ENCODE peak calls at places on chromosomes 1 and 21, in ten cellular contexts. F, O, J, M, K, Q, H, U, X and P are unnamed samples.

GRCh38 chr1:165288301-165289120 is 68.0 kb downstream of the LMX1A start:
- DNase-seq in M (no peak), F (no peak), U (no peak), X (no peak), K (no peak), J (no peak), H (no peak), O (peak), Q (no peak), P (no peak)

GRCh38 chr21:42440187-42440792 is 36.6 kb downstream of the UBASH3A start:
- DNase-seq in J (no peak), M (no peak), K (no peak), X (no peak), H (peak), Q (no peak), F (no peak), U (no peak), O (no peak), P (no peak)

GRCh38 chr1:95578462-95578861 is 344.5 kb downstream of the RWDD3 start:
- DNase-seq in O (no peak), M (no peak), K (no peak), U (no peak), H (no peak), F (no peak), J (no peak), Q (no peak), X (no peak), P (no peak)

GRCh38 chr1:31976401-31976800 is 37.3 kb upstream of the KHDRBS1 start:
- DNase-seq in H (no peak), O (no peak), F (peak), M (peak), J (no peak), Q (no peak), K (peak), U (no peak), X (no peak), P (no peak)

GRCh38 chr1:43314233-43314632 is 13.5 kb downstream of the TIE1 start:
- DNase-seq in U (no peak), F (no peak), K (no peak), X (no peak), O (no peak), M (no peak), J (no peak), Q (no peak), H (no peak), P (no peak)

GRCh38 chr1:223737342-223737741 is 25.0 kb downstream of the CAPN2 start:
- DNase-seq in K (no peak), M (no peak), X (no peak), F (no peak), J (no peak), U (no peak), O (no peak), H (no peak), Q (no peak), P (no peak)

GRCh38 chr1:150925080-150925479 is 1.1 kb upstream of the SETDB1 start:
- DNase-seq in F (no peak), M (no peak), H (no peak), Q (no peak), K (no peak), O (no peak), J (no peak), X (no peak), U (no peak), P (no peak)

GRCh38 chr1:198498881-198499280 is 41.6 kb downstream of the ATP6V1G3 start:
- DNase-seq in H (no peak), M (no peak), J (no peak), X (no peak), U (no peak), F (peak), K (no peak), Q (no peak), O (no peak), P (no peak)

GRCh38 chr1:8395433-8395866 is 77.5 kb downstream of the SLC45A1 start:
- DNase-seq in Q (no peak), F (peak), O (no peak), K (no peak), U (no peak), M (no peak), X (no peak), J (no peak), H (no peak), P (no peak)

GRCh38 chr1:236173174-236173767 is 30.9 kb downstream of the GPR137B start:
- DNase-seq in X (no peak), K (no peak), M (no peak), F (no peak), U (no peak), J (no peak), O (no peak), Q (no peak), H (no peak), P (no peak)

GRCh38 chr1:190975827-190976226 is 498.2 kb upstream of the BRINP3 start:
- DNase-seq in O (no peak), X (no peak), J (no peak), K (no peak), M (no peak), Q (no peak), H (no peak), U (no peak), F (no peak), P (no peak)

GRCh38 chr1:155186266-155186954 is 12.8 kb downstream of the TRIM46 start:
- DNase-seq in J (no peak), Q (no peak), H (no peak), X (no peak), F (no peak), O (no peak), M (no peak), K (no peak), U (no peak), P (no peak)

GRCh38 chr1:161127649-161128048 is 4.8 kb downstream of the DEDD start:
- DNase-seq in H (no peak), J (no peak), K (no peak), F (no peak), M (no peak), U (no peak), X (no peak), Q (no peak), O (no peak), P (no peak)

GRCh38 chr1:31792116-31792515 is 23.7 kb downstream of the SPOCD1 start:
- DNase-seq in M (no peak), F (no peak), Q (no peak), H (no peak), U (no peak), J (peak), K (no peak), X (no peak), O (no peak), P (no peak)

GRCh38 chr21:36784942-36785341 is 86.0 kb downstream of the SIM2 start:
- DNase-seq in X (no peak), M (no peak), J (no peak), H (no peak), O (no peak), U (no peak), F (no peak), Q (no peak), K (no peak), P (no peak)

GRCh38 chr1:109529895-109530456 is 9.7 kb upstream of the GPR61 start:
- DNase-seq in F (peak), O (no peak), K (no peak), U (no peak), H (no peak), X (no peak), M (no peak), Q (no peak), J (no peak), P (no peak)

GRCh38 chr1:100321098-100321493 is 31.2 kb upstream of the CDC14A start:
- DNase-seq in K (no peak), Q (no peak), J (no peak), F (no peak), O (no peak), H (no peak), M (no peak), U (no peak), X (no peak), P (no peak)

GRCh38 chr1:112457241-112457640 is 51.5 kb upstream of the WNT2B start:
- DNase-seq in Q (no peak), K (no peak), M (no peak), F (no peak), U (peak), O (no peak), H (no peak), J (no peak), X (no peak), P (no peak)

GRCh38 chr21:34037446-34037845 is 35.9 kb upstream of the MRPS6 start:
- DNase-seq in Q (no peak), J (no peak), O (no peak), M (no peak), X (no peak), K (peak), U (no peak), H (no peak), F (peak), P (no peak)

GRCh38 chr1:36866168-36866814 is 168.0 kb downstream of the GRIK3 start:
- DNase-seq in X (no peak), O (no peak), F (no peak), U (no peak), J (no peak), H (no peak), K (no peak), M (no peak), Q (peak), P (no peak)

GRCh38 chr1:244239261-244239770 is 188.2 kb downstream of the ZBTB18 start:
- DNase-seq in F (no peak), Q (no peak), K (no peak), O (peak), M (peak), X (no peak), H (no peak), J (no peak), U (no peak), P (peak)

GRCh38 chr1:215923129-215923824 is 356.2 kb downstream of the KCTD3 start:
- DNase-seq in J (no peak), M (peak), U (no peak), F (peak), X (no peak), Q (no peak), H (no peak), K (peak), O (no peak), P (no peak)

GRCh38 chr1:54754045-54754444 is 10.3 kb downstream of the PARS2 start:
- DNase-seq in K (no peak), X (no peak), H (no peak), M (no peak), O (no peak), U (no peak), Q (no peak), J (no peak), F (no peak), P (no peak)

GRCh38 chr1:187033721-187034120 is 205.0 kb downstream of the PLA2G4A start:
- DNase-seq in X (no peak), U (no peak), O (no peak), F (no peak), Q (no peak), K (no peak), M (no peak), H (no peak), J (no peak), P (no peak)

GRCh38 chr1:4128616-4129015 is 228.5 kb upstream of the C1orf174 start:
- DNase-seq in Q (no peak), M (no peak), O (no peak), J (no peak), F (no peak), X (no peak), H (no peak), U (no peak), K (no peak), P (no peak)

GRCh38 chr1:147786536-147786935 is 26.1 kb upstream of the GJA5 start:
- DNase-seq in K (no peak), U (no peak), Q (no peak), F (no peak), J (no peak), X (no peak), H (no peak), M (no peak), O (no peak), P (no peak)

GRCh38 chr21:16587141-16587570 is 857.4 kb downstream of the USP25 start:
- DNase-seq in M (no peak), O (peak), J (no peak), U (no peak), K (peak), H (no peak), Q (no peak), X (no peak), F (peak), P (no peak)

GRCh38 chr1:23423415-23424170 is 955 bp downstream of the TCEA3 start:
- DNase-seq in H (no peak), J (no peak), F (no peak), O (no peak), Q (peak), K (no peak), U (no peak), M (no peak), X (no peak), P (no peak)

GRCh38 chr1:41073971-41074370 is 52.4 kb upstream of the SLFNL1 start:
- DNase-seq in M (peak), J (no peak), U (peak), F (peak), K (peak), H (no peak), O (no peak), X (peak), Q (no peak), P (no peak)

GRCh38 chr1:244207042-244207934 is 156.2 kb downstream of the ZBTB18 start:
- DNase-seq in X (no peak), O (no peak), H (no peak), J (no peak), K (no peak), M (no peak), U (no peak), Q (no peak), F (no peak), P (no peak)

GRCh38 chr1:156475568-156476500 is 24.7 kb downstream of the MEF2D start:
- DNase-seq in M (peak), F (no peak), K (peak), X (no peak), Q (no peak), J (no peak), H (no peak), O (no peak), U (no peak), P (no peak)

GRCh38 chr1:115355069-115355468 is 17.0 kb upstream of the NGF start:
- DNase-seq in X (no peak), K (no peak), F (no peak), J (no peak), M (no peak), Q (no peak), H (no peak), O (no peak), U (no peak), P (no peak)